ENCODE peak calls at places on chromosomes 3 and 15, in nine cellular contexts. One of them, this sample, is unnamed.

GRCh38 chr3:160150525-160150924 is 74.7 kb upstream of the C3orf80 start:
- DNase-seq in 8988T: no peak
- DNase-seq in GM23248: peak
- DNase-seq in LoVo: no peak
- DNase-seq in GM19239: no peak
- DNase-seq in activated CD4-positive, CD25-positive, alpha-beta regulatory T cell treated with anti-CD3 and anti-CD28 coated beads, Interleukin-2, amount 50 U/mL, for 16 hours: no peak
- DNase-seq in foreskin fibroblast: peak
- DNase-seq in stimulated activated CD8-positive, alpha-beta memory T cell treated with anti-CD3 and anti-CD28 coated beads, Interleukin-12 subunit alpha, Interleukin-12 subunit beta, amount 100 ng/mL, for 1 hour: no peak
- DNase-seq in AG10803: peak
- DNase-seq in this sample: no peak

GRCh38 chr3:187739561-187740445 is 5.5 kb downstream of the BCL6 start:
- DNase-seq in 8988T: peak
- DNase-seq in GM23248: peak
- DNase-seq in LoVo: peak
- DNase-seq in GM19239: peak
- DNase-seq in activated CD4-positive, CD25-positive, alpha-beta regulatory T cell treated with anti-CD3 and anti-CD28 coated beads, Interleukin-2, amount 50 U/mL, for 16 hours: peak
- DNase-seq in foreskin fibroblast: peak
- DNase-seq in stimulated activated CD8-positive, alpha-beta memory T cell treated with anti-CD3 and anti-CD28 coated beads, Interleukin-12 subunit alpha, Interleukin-12 subunit beta, amount 100 ng/mL, for 1 hour: peak
- DNase-seq in AG10803: peak
- DNase-seq in this sample: peak

GRCh38 chr3:66253790-66254620 is 33.2 kb downstream of the SLC25A26 start:
- DNase-seq in 8988T: no peak
- DNase-seq in GM23248: peak
- DNase-seq in LoVo: no peak
- DNase-seq in GM19239: peak
- DNase-seq in activated CD4-positive, CD25-positive, alpha-beta regulatory T cell treated with anti-CD3 and anti-CD28 coated beads, Interleukin-2, amount 50 U/mL, for 16 hours: no peak
- DNase-seq in foreskin fibroblast: peak
- DNase-seq in stimulated activated CD8-positive, alpha-beta memory T cell treated with anti-CD3 and anti-CD28 coated beads, Interleukin-12 subunit alpha, Interleukin-12 subunit beta, amount 100 ng/mL, for 1 hour: no peak
- DNase-seq in AG10803: peak
- DNase-seq in this sample: peak

GRCh38 chr3:74751775-74752174 is 137.3 kb upstream of the CNTN3 start:
- DNase-seq in 8988T: no peak
- DNase-seq in GM23248: no peak
- DNase-seq in LoVo: no peak
- DNase-seq in GM19239: no peak
- DNase-seq in activated CD4-positive, CD25-positive, alpha-beta regulatory T cell treated with anti-CD3 and anti-CD28 coated beads, Interleukin-2, amount 50 U/mL, for 16 hours: no peak
- DNase-seq in foreskin fibroblast: no peak
- DNase-seq in stimulated activated CD8-positive, alpha-beta memory T cell treated with anti-CD3 and anti-CD28 coated beads, Interleukin-12 subunit alpha, Interleukin-12 subunit beta, amount 100 ng/mL, for 1 hour: no peak
- DNase-seq in AG10803: no peak
- DNase-seq in this sample: no peak

GRCh38 chr15:98483575-98484130 is 164.7 kb upstream of the IGF1R start:
- DNase-seq in 8988T: no peak
- DNase-seq in GM23248: no peak
- DNase-seq in LoVo: no peak
- DNase-seq in GM19239: no peak
- DNase-seq in activated CD4-positive, CD25-positive, alpha-beta regulatory T cell treated with anti-CD3 and anti-CD28 coated beads, Interleukin-2, amount 50 U/mL, for 16 hours: no peak
- DNase-seq in foreskin fibroblast: no peak
- DNase-seq in stimulated activated CD8-positive, alpha-beta memory T cell treated with anti-CD3 and anti-CD28 coated beads, Interleukin-12 subunit alpha, Interleukin-12 subunit beta, amount 100 ng/mL, for 1 hour: no peak
- DNase-seq in AG10803: no peak
- DNase-seq in this sample: no peak

GRCh38 chr15:60727260-60727659 is 248.3 kb upstream of the ICE2 start:
- DNase-seq in 8988T: no peak
- DNase-seq in GM23248: no peak
- DNase-seq in LoVo: no peak
- DNase-seq in GM19239: no peak
- DNase-seq in activated CD4-positive, CD25-positive, alpha-beta regulatory T cell treated with anti-CD3 and anti-CD28 coated beads, Interleukin-2, amount 50 U/mL, for 16 hours: no peak
- DNase-seq in foreskin fibroblast: no peak
- DNase-seq in stimulated activated CD8-positive, alpha-beta memory T cell treated with anti-CD3 and anti-CD28 coated beads, Interleukin-12 subunit alpha, Interleukin-12 subunit beta, amount 100 ng/mL, for 1 hour: no peak
- DNase-seq in AG10803: no peak
- DNase-seq in this sample: no peak

GRCh38 chr3:127652246-127652995 is 20.3 kb upstream of the ABTB1 start:
- DNase-seq in 8988T: no peak
- DNase-seq in GM23248: peak
- DNase-seq in LoVo: peak
- DNase-seq in GM19239: peak
- DNase-seq in activated CD4-positive, CD25-positive, alpha-beta regulatory T cell treated with anti-CD3 and anti-CD28 coated beads, Interleukin-2, amount 50 U/mL, for 16 hours: no peak
- DNase-seq in foreskin fibroblast: no peak
- DNase-seq in stimulated activated CD8-positive, alpha-beta memory T cell treated with anti-CD3 and anti-CD28 coated beads, Interleukin-12 subunit alpha, Interleukin-12 subunit beta, amount 100 ng/mL, for 1 hour: peak
- DNase-seq in AG10803: peak
- DNase-seq in this sample: peak

GRCh38 chr15:89495638-89496145 is 691 bp downstream of the RHCG start:
- DNase-seq in 8988T: no peak
- DNase-seq in GM23248: no peak
- DNase-seq in LoVo: no peak
- DNase-seq in GM19239: no peak
- DNase-seq in activated CD4-positive, CD25-positive, alpha-beta regulatory T cell treated with anti-CD3 and anti-CD28 coated beads, Interleukin-2, amount 50 U/mL, for 16 hours: no peak
- DNase-seq in foreskin fibroblast: no peak
- DNase-seq in stimulated activated CD8-positive, alpha-beta memory T cell treated with anti-CD3 and anti-CD28 coated beads, Interleukin-12 subunit alpha, Interleukin-12 subunit beta, amount 100 ng/mL, for 1 hour: no peak
- DNase-seq in AG10803: no peak
- DNase-seq in this sample: no peak

GRCh38 chr3:134933997-134934396 is 138.9 kb downstream of the EPHB1 start:
- DNase-seq in 8988T: no peak
- DNase-seq in GM23248: no peak
- DNase-seq in LoVo: no peak
- DNase-seq in GM19239: no peak
- DNase-seq in activated CD4-positive, CD25-positive, alpha-beta regulatory T cell treated with anti-CD3 and anti-CD28 coated beads, Interleukin-2, amount 50 U/mL, for 16 hours: no peak
- DNase-seq in foreskin fibroblast: no peak
- DNase-seq in stimulated activated CD8-positive, alpha-beta memory T cell treated with anti-CD3 and anti-CD28 coated beads, Interleukin-12 subunit alpha, Interleukin-12 subunit beta, amount 100 ng/mL, for 1 hour: no peak
- DNase-seq in AG10803: no peak
- DNase-seq in this sample: no peak

GRCh38 chr3:16064660-16065414 is 109.6 kb upstream of the GALNT15 start:
- DNase-seq in 8988T: no peak
- DNase-seq in GM23248: peak
- DNase-seq in LoVo: no peak
- DNase-seq in GM19239: no peak
- DNase-seq in activated CD4-positive, CD25-positive, alpha-beta regulatory T cell treated with anti-CD3 and anti-CD28 coated beads, Interleukin-2, amount 50 U/mL, for 16 hours: no peak
- DNase-seq in foreskin fibroblast: peak
- DNase-seq in stimulated activated CD8-positive, alpha-beta memory T cell treated with anti-CD3 and anti-CD28 coated beads, Interleukin-12 subunit alpha, Interleukin-12 subunit beta, amount 100 ng/mL, for 1 hour: no peak
- DNase-seq in AG10803: peak
- DNase-seq in this sample: no peak

This sample was measured in HCT116.